ENCODE peak calls at places on chromosomes 4 and X, in four cellular contexts. One of them, this sample, is unnamed.

GRCh38 chr4:140996757-140997156 is 136.5 kb downstream of the RNF150 start:
- DNase-seq in HCT116: no peak
- DNase-seq in sigmoid colon: no peak
- DNase-seq in transverse colon: no peak
- DNase-seq in this sample: no peak

GRCh38 chr4:138259801-138260200 is 17.7 kb upstream of the SLC7A11 start:
- DNase-seq in transverse colon: no peak
- DNase-seq in HCT116: peak
- DNase-seq in sigmoid colon: no peak
- DNase-seq in this sample: no peak

GRCh38 chr4:151537726-151538125 is 128.8 kb downstream of the FHIP1A start:
- DNase-seq in HCT116: no peak
- DNase-seq in sigmoid colon: no peak
- DNase-seq in transverse colon: no peak
- DNase-seq in this sample: no peak

GRCh38 chr4:134490863-134491262 is 289.3 kb upstream of the PABPC4L start:
- DNase-seq in transverse colon: no peak
- DNase-seq in HCT116: no peak
- DNase-seq in sigmoid colon: no peak
- DNase-seq in this sample: no peak

GRCh38 chrX:134753185-134754008 is 95.1 kb upstream of the PLAC1 start:
- DNase-seq in sigmoid colon: no peak
- DNase-seq in transverse colon: no peak
- DNase-seq in HCT116: no peak
- DNase-seq in this sample: no peak

GRCh38 chrX:78375894-78376293 is 48.5 kb upstream of the CYSLTR1 start:
- DNase-seq in sigmoid colon: no peak
- DNase-seq in HCT116: no peak
- DNase-seq in transverse colon: no peak
- DNase-seq in this sample: no peak

GRCh38 chrX:77502951-77503525 is 55.8 kb downstream of the FGF16 start:
- DNase-seq in HCT116: no peak
- DNase-seq in transverse colon: no peak
- DNase-seq in sigmoid colon: no peak
- DNase-seq in this sample: no peak

GRCh38 chr4:26263165-26263564 is 57.6 kb upstream of the RBPJ start:
- DNase-seq in sigmoid colon: no peak
- DNase-seq in transverse colon: no peak
- DNase-seq in HCT116: peak
- DNase-seq in this sample: no peak

GRCh38 chr4:114378306-114378903 is 220.2 kb upstream of the UGT8 start:
- DNase-seq in transverse colon: no peak
- DNase-seq in sigmoid colon: no peak
- DNase-seq in HCT116: no peak
- DNase-seq in this sample: no peak

GRCh38 chrX:129697204-129697829 is 41.5 kb upstream of the XPNPEP2 start:
- DNase-seq in sigmoid colon: no peak
- DNase-seq in transverse colon: no peak
- DNase-seq in HCT116: no peak
- DNase-seq in this sample: no peak

GRCh38 chrX:44082829-44083228 is 109.6 kb upstream of the NDP start:
- DNase-seq in HCT116: no peak
- DNase-seq in transverse colon: no peak
- DNase-seq in sigmoid colon: no peak
- DNase-seq in this sample: no peak

GRCh38 chrX:13051529-13052172 is 7.2 kb upstream of the FAM9C start:
- DNase-seq in transverse colon: no peak
- DNase-seq in sigmoid colon: no peak
- DNase-seq in HCT116: no peak
- DNase-seq in this sample: no peak

GRCh38 chrX:1231850-1232505 is 19.5 kb upstream of the CRLF2 start:
- DNase-seq in transverse colon: no peak
- DNase-seq in HCT116: no peak
- DNase-seq in sigmoid colon: peak
- DNase-seq in this sample: no peak

GRCh38 chr4:119585771-119586170 is 42.8 kb downstream of the PDE5A start:
- DNase-seq in HCT116: no peak
- DNase-seq in transverse colon: no peak
- DNase-seq in sigmoid colon: no peak
- DNase-seq in this sample: no peak

GRCh38 chr4:45795165-45795564 is 328.7 kb downstream of the GABRG1 start:
- DNase-seq in transverse colon: no peak
- DNase-seq in HCT116: no peak
- DNase-seq in sigmoid colon: no peak
- DNase-seq in this sample: no peak

GRCh38 chr4:48668254-48669017 is 111.6 kb downstream of the FRYL start:
- DNase-seq in sigmoid colon: no peak
- DNase-seq in transverse colon: no peak
- DNase-seq in HCT116: no peak
- DNase-seq in this sample: no peak

GRCh38 chrX:2875136-2875481 is 46.4 kb downstream of the GYG2 start:
- DNase-seq in transverse colon: no peak
- DNase-seq in HCT116: no peak
- DNase-seq in sigmoid colon: no peak
- DNase-seq in this sample: no peak

GRCh38 chr4:26510334-26510705 is 20.0 kb upstream of the CCKAR start:
- DNase-seq in sigmoid colon: no peak
- DNase-seq in transverse colon: no peak
- DNase-seq in HCT116: no peak
- DNase-seq in this sample: no peak

GRCh38 chr4:13654158-13654797 is 26.8 kb upstream of the BOD1L1 start:
- DNase-seq in HCT116: no peak
- DNase-seq in transverse colon: peak
- DNase-seq in sigmoid colon: peak
- DNase-seq in this sample: peak

GRCh38 chrX:115260330-115260729 is 26.4 kb upstream of the LRCH2 start:
- DNase-seq in transverse colon: no peak
- DNase-seq in sigmoid colon: no peak
- DNase-seq in HCT116: no peak
- DNase-seq in this sample: no peak

GRCh38 chr4:118762753-118763477 is 73.0 kb downstream of the SEC24D start:
- DNase-seq in HCT116: no peak
- DNase-seq in sigmoid colon: no peak
- DNase-seq in transverse colon: no peak
- DNase-seq in this sample: no peak

GRCh38 chr4:142203505-142203904 is 567.1 kb downstream of the IL15 start:
- DNase-seq in sigmoid colon: no peak
- DNase-seq in transverse colon: no peak
- DNase-seq in HCT116: no peak
- DNase-seq in this sample: no peak

GRCh38 chr4:78137538-78137937 is 80.4 kb downstream of the FRAS1 start:
- DNase-seq in transverse colon: no peak
- DNase-seq in HCT116: no peak
- DNase-seq in sigmoid colon: no peak
- DNase-seq in this sample: no peak

GRCh38 chr4:165308606-165309005 is 18.9 kb upstream of the MSMO1 start:
- DNase-seq in transverse colon: no peak
- DNase-seq in HCT116: no peak
- DNase-seq in sigmoid colon: no peak
- DNase-seq in this sample: no peak

GRCh38 chr4:8340721-8341680 is 71.4 kb downstream of the HTRA3 start:
- DNase-seq in HCT116: no peak
- DNase-seq in sigmoid colon: peak
- DNase-seq in transverse colon: peak
- DNase-seq in this sample: peak

GRCh38 chrX:119488749-119489148 is 20.5 kb downstream of the SLC25A5 start:
- DNase-seq in transverse colon: peak
- DNase-seq in HCT116: no peak
- DNase-seq in sigmoid colon: peak
- DNase-seq in this sample: no peak

GRCh38 chrX:74133156-74133796 is 170.7 kb upstream of the ZCCHC13 start:
- DNase-seq in sigmoid colon: no peak
- DNase-seq in HCT116: peak
- DNase-seq in transverse colon: no peak
- DNase-seq in this sample: no peak

GRCh38 chr4:81635128-81635527 is 163.4 kb upstream of the RASGEF1B start:
- DNase-seq in HCT116: no peak
- DNase-seq in transverse colon: no peak
- DNase-seq in sigmoid colon: no peak
- DNase-seq in this sample: no peak
- TF ChIP-seq POLR2AphosphoS5 in HCT116: no peak
- TF ChIP-seq POLR2AphosphoS5 in transverse colon: no peak
- TF ChIP-seq POLR2AphosphoS5 in sigmoid colon: no peak
- TF ChIP-seq POLR2AphosphoS5 in this sample: no peak

GRCh38 chr4:38007645-38008044 is 47.4 kb downstream of the PTTG2 start:
- DNase-seq in HCT116: no peak
- DNase-seq in transverse colon: no peak
- DNase-seq in sigmoid colon: no peak
- DNase-seq in this sample: no peak

GRCh38 chr4:38009421-38009820 is 49.2 kb downstream of the PTTG2 start:
- DNase-seq in transverse colon: no peak
- DNase-seq in sigmoid colon: no peak
- DNase-seq in HCT116: no peak
- DNase-seq in this sample: no peak

GRCh38 chr4:38011484-38012162 is 51.4 kb downstream of the PTTG2 start:
- DNase-seq in transverse colon: no peak
- DNase-seq in HCT116: no peak
- DNase-seq in sigmoid colon: no peak
- DNase-seq in this sample: no peak

GRCh38 chr4:38008493-38009120 is 48.4 kb downstream of the PTTG2 start:
- DNase-seq in transverse colon: no peak
- DNase-seq in sigmoid colon: no peak
- DNase-seq in HCT116: no peak
- DNase-seq in this sample: no peak

DNA sequence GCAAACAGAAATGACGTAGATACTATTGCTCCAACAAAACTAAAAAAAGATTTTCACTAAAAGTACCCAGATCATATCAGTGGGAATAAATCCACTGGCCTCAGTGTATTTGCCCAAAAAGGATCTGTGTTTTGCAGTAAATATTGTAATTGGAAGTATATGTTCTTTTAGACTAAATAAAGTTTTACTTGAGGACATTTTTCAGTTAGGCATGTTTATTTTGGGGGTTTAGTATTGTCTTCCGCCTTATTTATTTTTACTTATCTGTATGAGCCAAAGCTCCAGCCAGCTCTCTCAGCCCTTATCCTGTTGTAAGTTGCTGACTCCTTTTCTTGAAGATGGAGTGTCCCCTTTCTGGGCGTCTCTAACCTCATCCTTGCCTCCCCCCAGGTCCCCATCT is 49.8 kb downstream of the PTTG2 start:
- DNase-seq in HCT116: no peak
- DNase-seq in sigmoid colon: no peak
- DNase-seq in transverse colon: no peak
- DNase-seq in this sample: no peak
- TF ChIP-seq POLR2AphosphoS5 in HCT116: no peak
- TF ChIP-seq POLR2AphosphoS5 in sigmoid colon: no peak
- TF ChIP-seq POLR2AphosphoS5 in transverse colon: no peak
- TF ChIP-seq POLR2AphosphoS5 in this sample: no peak

DNA sequence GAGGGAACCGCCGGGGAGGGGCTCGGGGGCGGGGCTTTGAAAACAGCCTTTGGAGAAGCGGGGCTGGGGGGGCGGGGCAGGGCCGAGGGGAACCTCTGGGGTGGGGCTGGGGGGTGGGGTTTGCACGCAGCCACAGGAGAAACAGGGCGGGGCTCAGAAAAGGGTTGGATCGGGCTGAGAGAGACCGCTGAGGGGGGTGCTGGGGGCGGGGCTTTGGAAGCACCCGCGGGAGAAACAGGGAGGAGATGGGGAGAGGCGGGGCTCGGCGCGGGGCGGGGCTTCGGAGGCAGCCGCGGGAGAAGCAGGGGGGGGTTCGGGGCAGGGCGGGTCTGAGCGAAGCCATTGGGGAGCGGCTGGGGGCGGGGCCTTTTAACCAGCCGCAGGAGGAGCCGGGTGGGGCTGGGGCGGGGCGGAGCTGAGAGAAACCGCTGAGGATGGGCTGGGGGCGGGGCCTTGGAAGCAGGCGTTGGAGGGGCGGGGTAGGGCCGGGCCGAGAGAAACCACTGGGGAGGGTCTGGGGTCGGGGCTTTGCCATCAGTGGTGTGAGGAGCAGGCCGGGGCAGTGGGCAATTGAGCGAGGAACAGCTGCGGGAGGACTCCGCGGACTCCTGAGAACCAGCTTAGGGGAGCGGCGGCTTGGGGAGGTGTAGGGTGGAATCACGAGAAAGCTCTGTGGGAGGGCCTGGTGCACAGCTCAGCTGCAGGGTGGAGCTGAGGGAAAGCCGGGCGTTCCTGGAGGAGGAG is 1.2 kb upstream of the EOLA2 start:
- DNase-seq in transverse colon: peak
- DNase-seq in HCT116: peak
- DNase-seq in sigmoid colon: peak
- DNase-seq in this sample: peak
- TF ChIP-seq POLR2AphosphoS5 in transverse colon: no peak
- TF ChIP-seq POLR2AphosphoS5 in HCT116: no peak
- TF ChIP-seq POLR2AphosphoS5 in sigmoid colon: peak
- TF ChIP-seq POLR2AphosphoS5 in this sample: no peak

DNA sequence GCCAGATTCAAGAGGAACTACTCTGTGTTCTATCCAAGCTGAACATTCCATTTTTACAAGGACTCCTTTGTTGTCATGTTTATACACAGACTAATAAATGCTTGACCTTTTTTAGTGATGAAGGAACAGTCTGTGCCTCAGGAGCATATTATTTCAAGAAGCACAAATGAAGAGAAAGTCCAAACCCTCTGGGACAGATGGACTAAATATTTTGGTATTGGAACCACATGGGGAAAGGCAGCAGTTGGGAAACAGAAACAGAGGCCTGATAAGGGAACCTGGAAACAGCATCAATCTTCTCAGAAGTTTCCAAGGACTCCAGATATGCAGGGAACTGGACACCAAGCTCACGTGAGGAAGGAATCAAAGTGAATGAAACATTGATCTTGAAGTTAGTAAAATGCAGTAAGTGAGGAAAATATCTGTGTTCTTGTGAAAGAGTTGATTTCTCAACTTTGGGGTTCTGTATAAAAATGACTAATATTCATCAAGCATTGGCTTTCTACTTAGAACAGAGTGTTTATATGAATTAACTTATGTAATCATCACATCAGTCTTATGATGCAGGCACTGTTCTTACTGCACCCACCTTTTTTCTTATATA is 149.0 kb upstream of the JADE1 start:
- DNase-seq in HCT116: no peak
- DNase-seq in sigmoid colon: peak
- DNase-seq in transverse colon: no peak
- DNase-seq in this sample: no peak
- TF ChIP-seq POLR2AphosphoS5 in HCT116: no peak
- TF ChIP-seq POLR2AphosphoS5 in sigmoid colon: peak
- TF ChIP-seq POLR2AphosphoS5 in transverse colon: peak
- TF ChIP-seq POLR2AphosphoS5 in this sample: peak